ENCODE peak calls at places on chromosomes 11 and 22, in ten cellular contexts. A, B, Z, P, W, R, U, D, G and S are unnamed samples.

GRCh38 chr22:17841836-17842235 is 67.6 kb upstream of the BID start:
- DNase-seq in A (no peak), B (no peak), Z (no peak), P (no peak), W (no peak), R (no peak), U (no peak), D (no peak), G (no peak), S (no peak)

GRCh38 chr22:38782402-38783094 is 11.4 kb downstream of the DNAL4 start:
- DNase-seq in A (peak), B (no peak), Z (no peak), P (no peak), W (no peak), R (peak), U (peak), D (no peak), G (peak), S (no peak)

GRCh38 chr11:32427935-32428664 is 7.2 kb downstream of the WT1 start:
- DNase-seq in A (no peak), B (no peak), Z (no peak), P (no peak), W (no peak), R (no peak), U (no peak), D (no peak), G (peak), S (no peak)

GRCh38 chr22:46293591-46294260 is 2.9 kb upstream of the GTSE1 start:
- DNase-seq in A (peak), B (no peak), Z (no peak), P (no peak), W (peak), R (no peak), U (no peak), D (peak), G (no peak), S (no peak)

GRCh38 chr11:63866211-63866610 is 27.3 kb downstream of the MARK2 start:
- DNase-seq in A (peak), B (peak), Z (no peak), P (peak), W (peak), R (no peak), U (peak), D (peak), G (no peak), S (no peak)

GRCh38 chr22:50076646-50077624 is 8.3 kb downstream of the MLC1 start:
- DNase-seq in A (no peak), B (no peak), Z (no peak), P (no peak), W (no peak), R (no peak), U (no peak), D (no peak), G (no peak), S (no peak)

GRCh38 chr11:10622957-10623787 is 54.7 kb upstream of the LYVE1 start:
- DNase-seq in A (no peak), B (no peak), Z (no peak), P (no peak), W (peak), R (no peak), U (peak), D (no peak), G (no peak), S (no peak)

GRCh38 chr11:85828640-85828978 is 17.7 kb upstream of the SYTL2 start:
- DNase-seq in A (no peak), B (no peak), Z (no peak), P (no peak), W (no peak), R (no peak), U (no peak), D (no peak), G (no peak), S (no peak)

GRCh38 chr11:3946445-3947017 is 91.1 kb downstream of the STIM1 start:
- DNase-seq in A (no peak), B (no peak), Z (no peak), P (no peak), W (no peak), R (no peak), U (no peak), D (no peak), G (no peak), S (no peak)

GRCh38 chr11:8810331-8811301 is 100.4 kb upstream of the AKIP1 start:
- DNase-seq in A (peak), B (peak), Z (no peak), P (no peak), W (peak), R (peak), U (peak), D (peak), G (peak), S (peak)

GRCh38 chr11:101974255-101974654 is 57.9 kb upstream of the ANGPTL5 start:
- DNase-seq in A (no peak), B (no peak), Z (peak), P (no peak), W (no peak), R (no peak), U (no peak), D (no peak), G (no peak), S (no peak)

GRCh38 chr11:44600739-44601416 is 35.4 kb downstream of the CD82 start:
- DNase-seq in A (no peak), B (no peak), Z (no peak), P (no peak), W (no peak), R (peak), U (no peak), D (no peak), G (no peak), S (no peak)

GRCh38 chr11:44271286-44271685 is 38.7 kb downstream of the ALX4 start:
- DNase-seq in A (no peak), B (peak), Z (no peak), P (no peak), W (no peak), R (no peak), U (no peak), D (no peak), G (no peak), S (no peak)

GRCh38 chr22:41648431-41648830 is 27.3 kb downstream of the XRCC6 start:
- DNase-seq in A (no peak), B (no peak), Z (no peak), P (no peak), W (no peak), R (no peak), U (no peak), D (no peak), G (no peak), S (no peak)

GRCh38 chr11:83219095-83219494 is 25.6 kb downstream of the ANKRD42 start:
- DNase-seq in A (no peak), B (no peak), Z (no peak), P (no peak), W (peak), R (no peak), U (no peak), D (no peak), G (peak), S (no peak)

GRCh38 chr11:59771605-59772004 is 16.4 kb downstream of the STX3 start:
- DNase-seq in A (no peak), B (no peak), Z (no peak), P (no peak), W (no peak), R (no peak), U (no peak), D (no peak), G (no peak), S (no peak)

GRCh38 chr11:72604256-72604655 is 70.0 kb downstream of the PDE2A start:
- DNase-seq in A (no peak), B (no peak), Z (no peak), P (no peak), W (no peak), R (no peak), U (no peak), D (no peak), G (no peak), S (no peak)

GRCh38 chr11:68002943-68003845 is 703 bp downstream of the UNC93B1 start:
- DNase-seq in A (no peak), B (peak), Z (no peak), P (peak), W (no peak), R (no peak), U (peak), D (peak), G (peak), S (no peak)

GRCh38 chr22:30253205-30253852 is 6.8 kb upstream of the LIF start:
- DNase-seq in A (peak), B (no peak), Z (no peak), P (no peak), W (no peak), R (peak), U (no peak), D (no peak), G (no peak), S (peak)

GRCh38 chr22:45548441-45548840 is 45.8 kb downstream of the FBLN1 start:
- DNase-seq in A (no peak), B (no peak), Z (no peak), P (no peak), W (no peak), R (no peak), U (no peak), D (no peak), G (no peak), S (no peak)

GRCh38 chr11:117519590-117519989 is 191.9 kb downstream of the CEP164 start:
- DNase-seq in A (no peak), B (no peak), Z (no peak), P (no peak), W (no peak), R (no peak), U (no peak), D (peak), G (no peak), S (peak)

GRCh38 chr11:31804439-31805036 is 6.6 kb downstream of the PAX6 start:
- DNase-seq in A (peak), B (no peak), Z (no peak), P (no peak), W (no peak), R (no peak), U (peak), D (no peak), G (peak), S (no peak)

GRCh38 chr22:40479126-40479800 is 108.9 kb downstream of the SGSM3 start:
- DNase-seq in A (no peak), B (no peak), Z (no peak), P (no peak), W (no peak), R (no peak), U (no peak), D (no peak), G (no peak), S (no peak)

GRCh38 chr11:113805640-113806039 is 26.0 kb downstream of the CLDN25 start:
- DNase-seq in A (no peak), B (no peak), Z (no peak), P (no peak), W (no peak), R (no peak), U (no peak), D (no peak), G (no peak), S (no peak)

GRCh38 chr22:31866918-31867317 is 77.4 kb upstream of the YWHAH start:
- DNase-seq in A (no peak), B (no peak), Z (no peak), P (no peak), W (no peak), R (no peak), U (no peak), D (no peak), G (no peak), S (no peak)

GRCh38 chr11:11978792-11979486 is 29.5 kb downstream of the DKK3 start:
- DNase-seq in A (peak), B (peak), Z (no peak), P (no peak), W (peak), R (peak), U (no peak), D (no peak), G (no peak), S (peak)